ENCODE peak calls at places on chromosome 17, in four cellular contexts. C is GM12878, M is K562, O is HepG2. I is an unnamed sample.
A peak's percentile ranks its signal among the peaks of the same experiment; 100 is the strongest.

GRCh38 chr17:17666111-17666714 is 15.0 kb upstream of the RAI1 start:
- DNase-seq in M (no peak), C (no peak), O (peak; percentile 56), I (no peak)

GRCh38 chr17:77160032-77160876 is 19.5 kb downstream of the SEC14L1 start:
- DNase-seq in C (no peak), M (no peak), O (peak; percentile 72), I (no peak)

GRCh38 chr17:72446525-72447250 is 325.9 kb downstream of the SOX9 start:
- DNase-seq in M (no peak), C (no peak), O (peak; percentile 41), I (no peak)

GRCh38 chr17:11608396-11608795 is 10.1 kb downstream of the DNAH9 start:
- DNase-seq in M (no peak), O (peak; percentile 85), C (no peak), I (no peak)

GRCh38 chr17:76645481-76645880 is 1.9 kb upstream of the ST6GALNAC1 start:
- DNase-seq in M (no peak), C (no peak), O (no peak), I (no peak)

GRCh38 chr17:14119546-14119945 is 50.2 kb downstream of the COX10 start:
- DNase-seq in C (no peak), M (no peak), O (no peak), I (no peak)

GRCh38 chr17:42880776-42881175 is 19.8 kb upstream of the G6PC1 start:
- DNase-seq in M (no peak), C (no peak), O (no peak), I (no peak)

GRCh38 chr17:61627658-61628057 is 36.6 kb upstream of the NACA2 start:
- DNase-seq in O (no peak), C (no peak), M (no peak), I (no peak)

GRCh38 chr17:62627904-62628603 is 584 bp downstream of the MRC2 start:
- DNase-seq in M (peak; percentile 74), O (no peak), C (no peak), I (peak; percentile 30)

GRCh38 chr17:45147581-45148182 is 593 bp upstream of the HEXIM1 start:
- DNase-seq in O (peak; percentile 93), M (peak; percentile 70), C (peak; percentile 85), I (peak; percentile 95)

GRCh38 chr17:29577778-29578211 is 9.3 kb downstream of the TP53I13 start:
- DNase-seq in C (no peak), O (no peak), M (no peak), I (no peak)

GRCh38 chr17:35700157-35700556 is 31.3 kb upstream of the RASL10B start:
- DNase-seq in O (no peak), M (no peak), C (no peak), I (no peak)

GRCh38 chr17:43645765-43646481 is 15.8 kb downstream of the MEOX1 start:
- DNase-seq in M (no peak), C (no peak), O (no peak), I (peak; percentile 62)

GRCh38 chr17:76485569-76485968 is 15.7 kb downstream of the RHBDF2 start:
- DNase-seq in M (no peak), C (no peak), O (no peak), I (no peak)

GRCh38 chr17:28950017-28950751 is 1.1 kb downstream of the PHF12 start:
- DNase-seq in C (no peak), O (peak; percentile 25), M (peak; percentile 41), I (peak; percentile 83)

GRCh38 chr17:80664217-80664780 is 119.7 kb downstream of the RPTOR start:
- DNase-seq in C (no peak), M (no peak), O (no peak), I (no peak)

GRCh38 chr17:10699861-10700260 is 2.5 kb downstream of the ADPRM start:
- DNase-seq in C (no peak), O (no peak), M (no peak), I (no peak)

GRCh38 chr17:72392056-72393010 is 271.5 kb downstream of the SOX9 start:
- DNase-seq in M (no peak), C (peak; percentile 68), O (no peak), I (no peak)

GRCh38 chr17:66432996-66433556 is 130.7 kb downstream of the PRKCA start:
- DNase-seq in O (no peak), M (no peak), C (no peak), I (no peak)

GRCh38 chr17:79651751-79652150 is 40.9 kb upstream of the RBFOX3 start:
- DNase-seq in C (no peak), M (no peak), O (no peak), I (no peak)

GRCh38 chr17:36675250-36675649 is 73.9 kb downstream of the MRM1 start:
- DNase-seq in M (no peak), C (no peak), O (no peak), I (no peak)

GRCh38 chr17:43832976-43833829 is at the start of gene MPP3:
- DNase-seq in M (peak; percentile 97), O (no peak), C (no peak), I (peak; percentile 79)

GRCh38 chr17:78939615-78940014 is 14.4 kb upstream of the TIMP2 start:
- DNase-seq in C (no peak), O (no peak), M (no peak), I (no peak)

GRCh38 chr17:59107306-59107670 is 608 bp upstream of the TRIM37 start:
- DNase-seq in O (no peak), M (no peak), C (no peak), I (no peak)

GRCh38 chr17:5122586-5123342 is 6.9 kb downstream of the USP6 start:
- DNase-seq in O (no peak), C (no peak), M (no peak), I (peak; percentile 67)

GRCh38 chr17:72634621-72635020 is 457.9 kb downstream of the SLC39A11 start:
- DNase-seq in M (no peak), C (no peak), O (no peak), I (no peak)

GRCh38 chr17:34706029-34706428 is 126.6 kb downstream of the TMEM132E start:
- DNase-seq in M (peak; percentile 46), C (no peak), O (no peak), I (peak; percentile 74)

GRCh38 chr17:4891405-4892062 is 7.8 kb upstream of the C17orf107 start:
- DNase-seq in C (no peak), O (no peak), M (no peak), I (no peak)

GRCh38 chr17:77501101-77501566 is 360.4 kb downstream of the SEC14L1 start:
- DNase-seq in O (peak; percentile 43), M (peak; percentile 65), C (no peak), I (peak; percentile 86)

GRCh38 chr17:73976147-73976546 is 227.3 kb upstream of the RPL38 start:
- DNase-seq in C (no peak), M (no peak), O (no peak), I (no peak)

GRCh38 chr17:55720917-55721836 is 1.5 kb downstream of the TMEM100 start:
- DNase-seq in O (no peak), M (no peak), C (no peak), I (no peak)

GRCh38 chr17:61422869-61423268 is 23.2 kb downstream of the TBX2 start:
- DNase-seq in M (no peak), O (no peak), C (no peak), I (no peak)

DNA sequence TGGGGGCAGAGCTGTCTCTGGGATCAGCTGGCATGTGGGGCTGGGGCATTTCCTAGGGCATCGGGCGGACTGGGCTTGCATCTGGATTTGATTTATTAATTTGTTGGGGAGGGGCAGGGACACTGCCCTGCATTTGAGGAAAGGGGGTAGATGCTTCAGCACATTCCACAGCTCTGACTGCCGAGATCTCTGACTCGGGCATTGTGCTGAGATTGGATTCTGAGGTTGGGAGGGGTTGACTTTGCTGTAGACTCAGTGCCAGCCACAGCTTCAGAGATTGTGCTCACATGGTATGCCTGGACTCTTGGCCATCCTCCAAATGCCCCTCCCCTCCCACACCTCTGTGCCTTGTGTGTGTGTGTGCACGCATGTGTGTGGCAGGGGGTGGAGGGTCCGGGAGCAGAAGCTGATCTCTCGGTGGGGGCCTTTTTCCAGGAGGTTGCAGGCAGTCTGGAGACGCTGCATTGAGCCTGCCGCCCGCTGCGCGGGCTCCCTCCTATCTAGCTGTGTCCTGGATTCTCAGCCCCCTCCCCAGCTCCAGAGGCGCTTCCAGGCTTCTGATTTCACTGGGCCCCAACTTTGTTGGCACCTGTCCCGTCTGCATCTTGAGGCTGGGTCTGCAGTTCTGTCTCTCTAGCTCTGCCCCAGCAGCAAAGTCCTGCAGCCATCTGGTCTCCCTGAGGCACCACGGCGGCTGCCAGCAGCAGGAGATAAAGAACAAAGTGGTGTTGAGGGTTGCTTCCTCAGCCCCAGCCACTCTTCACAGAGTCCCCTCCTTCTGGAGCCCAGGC is 14.9 kb downstream of the IGFBP4 start:
- DNase-seq in C (no peak), M (no peak), O (peak; percentile 52), I (no peak)
- TF ChIP-seq JUNB in C (no peak), M (no peak), O (no peak), I (no peak)

GRCh38 chr17:50658602-50659001 is 23.9 kb downstream of the ABCC3 start:
- DNase-seq in O (no peak), M (no peak), C (no peak), I (no peak)
- TF ChIP-seq POLR2AphosphoS5 in O (no peak), M (no peak), C (no peak), I (no peak)

DNA sequence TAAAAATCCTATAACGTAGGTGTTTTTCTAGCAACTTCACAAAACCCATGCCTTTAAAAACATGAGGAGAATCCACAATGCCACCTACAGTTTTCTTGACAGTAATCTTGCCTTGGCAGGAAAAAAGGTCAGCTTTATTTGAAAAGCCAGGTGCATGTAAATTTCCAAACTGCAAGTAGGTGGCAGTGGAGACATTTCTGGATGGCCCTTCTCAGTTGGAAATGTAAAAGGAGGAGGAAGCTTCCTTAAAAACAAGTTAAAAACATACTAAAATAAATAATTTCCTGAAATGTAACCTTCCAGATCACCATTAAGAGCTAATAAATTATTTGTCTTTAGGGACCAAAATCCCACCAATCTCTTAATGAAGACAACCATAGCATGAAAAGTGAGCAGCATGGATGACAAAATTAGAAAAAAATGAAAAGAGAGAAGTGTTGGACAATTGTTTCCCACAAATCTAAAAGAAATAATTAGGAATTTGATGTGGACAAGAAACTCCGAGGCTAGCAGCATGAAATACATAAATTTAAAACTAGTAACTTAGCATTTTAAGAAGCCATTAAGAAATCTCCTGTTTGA is 152.2 kb downstream of the SNX11 start:
- DNase-seq in C (no peak), M (peak; percentile 21), O (no peak), I (peak; percentile 79)
- TF ChIP-seq JUNB in C (no peak), M (no peak), O (no peak), I (no peak)

DNA sequence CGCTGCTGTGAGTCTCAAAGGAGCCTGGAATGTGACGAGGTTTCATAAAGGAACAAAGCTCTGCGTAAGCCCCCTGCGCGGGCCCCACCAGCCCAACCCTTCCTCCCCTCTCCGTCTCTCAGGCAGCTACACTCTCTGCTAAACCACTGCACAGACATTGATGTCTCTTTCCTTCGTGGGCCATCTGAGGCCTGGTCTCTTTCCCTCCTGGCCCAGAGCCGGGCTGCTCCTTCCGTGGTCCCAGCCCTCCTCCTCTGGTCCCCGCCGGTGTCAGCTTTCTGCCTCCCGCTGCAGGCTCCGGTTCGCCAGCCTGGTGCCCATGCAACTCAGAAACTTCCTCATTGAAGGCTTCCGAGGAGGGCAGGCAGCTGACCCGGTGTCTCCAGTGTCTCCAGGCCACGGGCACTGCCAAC is 7.4 kb downstream of the SCARF1 start:
- DNase-seq in O (no peak), C (no peak), M (no peak), I (no peak)
- TF ChIP-seq POLR2AphosphoS5 in O (no peak), C (no peak), M (no peak), I (no peak)

DNA sequence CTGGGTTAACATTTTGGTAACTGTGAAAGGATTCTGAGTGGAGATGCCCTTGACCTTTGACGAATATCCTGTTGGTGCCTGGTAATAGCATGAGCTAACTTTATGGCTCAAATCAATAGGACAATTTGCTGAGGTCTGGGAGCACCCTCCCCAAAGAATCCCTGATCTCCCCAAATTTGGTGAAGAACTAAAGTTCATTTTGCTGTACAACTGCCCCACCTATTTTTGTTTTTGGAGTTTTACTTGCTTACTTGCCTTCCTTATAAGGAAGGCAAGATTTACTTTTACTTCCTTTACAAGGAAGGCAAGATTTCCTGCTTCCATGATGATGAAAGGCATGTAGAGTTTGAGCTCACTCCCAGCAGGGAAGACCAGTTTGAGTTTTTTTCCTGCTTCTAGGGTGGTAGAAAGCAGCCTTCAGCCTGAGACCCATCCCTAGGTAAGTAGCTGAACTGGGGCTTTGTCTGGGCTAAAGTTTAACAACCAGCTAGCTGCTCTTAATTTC is 2.8 kb downstream of the KRTAP4-9 start:
- DNase-seq in C (no peak), O (no peak), M (no peak), I (no peak)
- TF ChIP-seq JUNB in C (no peak), O (no peak), M (no peak), I (no peak)

I was measured in GM23338.